ENCODE peak calls at places on chromosomes 16 and 17, in eight cellular contexts. One of them, this sample, is unnamed.

GRCh38 chr17:28033972-28034714 is 8.3 kb upstream of the NLK start:
- DNase-seq in HFFc6: peak; percentile 91
- DNase-seq in chondrocyte: no peak
- DNase-seq in heart left ventricle: no peak
- DNase-seq in D341Med: no peak
- DNase-seq in mammary epithelial cell: peak; percentile 39
- DNase-seq in AG08395: peak; percentile 72
- DNase-seq in activated T-cell treated with anti-CD3 and anti-CD28 coated beads, Interleukin-2, amount 50 U/mL, for 24 hours: no peak
- DNase-seq in this sample: peak; percentile 88

GRCh38 chr16:57266531-57267268 is 17.8 kb downstream of the PLLP start:
- DNase-seq in HFFc6: no peak
- DNase-seq in chondrocyte: no peak
- DNase-seq in heart left ventricle: no peak
- DNase-seq in D341Med: peak; percentile 5
- DNase-seq in mammary epithelial cell: no peak
- DNase-seq in AG08395: no peak
- DNase-seq in activated T-cell treated with anti-CD3 and anti-CD28 coated beads, Interleukin-2, amount 50 U/mL, for 24 hours: no peak
- DNase-seq in this sample: no peak

GRCh38 chr17:34420254-34420766 is 57.3 kb upstream of the CCL1 start:
- DNase-seq in HFFc6: peak; percentile 54
- DNase-seq in chondrocyte: no peak
- DNase-seq in heart left ventricle: peak; percentile 53
- DNase-seq in D341Med: peak; percentile 90
- DNase-seq in mammary epithelial cell: peak; percentile 26
- DNase-seq in AG08395: peak; percentile 78
- DNase-seq in activated T-cell treated with anti-CD3 and anti-CD28 coated beads, Interleukin-2, amount 50 U/mL, for 24 hours: peak; percentile 74
- DNase-seq in this sample: no peak

GRCh38 chr16:84568066-84568465 is 49.8 kb downstream of the COTL1 start:
- DNase-seq in HFFc6: no peak
- DNase-seq in chondrocyte: no peak
- DNase-seq in heart left ventricle: no peak
- DNase-seq in D341Med: no peak
- DNase-seq in mammary epithelial cell: no peak
- DNase-seq in AG08395: no peak
- DNase-seq in activated T-cell treated with anti-CD3 and anti-CD28 coated beads, Interleukin-2, amount 50 U/mL, for 24 hours: no peak
- DNase-seq in this sample: no peak

GRCh38 chr17:50822550-50822949 is 12.8 kb upstream of the WFIKKN2 start:
- DNase-seq in HFFc6: no peak
- DNase-seq in chondrocyte: no peak
- DNase-seq in heart left ventricle: no peak
- DNase-seq in D341Med: no peak
- DNase-seq in mammary epithelial cell: no peak
- DNase-seq in AG08395: no peak
- DNase-seq in activated T-cell treated with anti-CD3 and anti-CD28 coated beads, Interleukin-2, amount 50 U/mL, for 24 hours: no peak
- DNase-seq in this sample: no peak

GRCh38 chr16:56225013-56225742 is 33.9 kb downstream of the GNAO1 start:
- DNase-seq in HFFc6: no peak
- DNase-seq in chondrocyte: no peak
- DNase-seq in heart left ventricle: no peak
- DNase-seq in D341Med: no peak
- DNase-seq in mammary epithelial cell: no peak
- DNase-seq in AG08395: no peak
- DNase-seq in activated T-cell treated with anti-CD3 and anti-CD28 coated beads, Interleukin-2, amount 50 U/mL, for 24 hours: no peak
- DNase-seq in this sample: no peak

GRCh38 chr17:59777033-59777432 is 69.6 kb downstream of the VMP1 start:
- DNase-seq in HFFc6: no peak
- DNase-seq in chondrocyte: no peak
- DNase-seq in heart left ventricle: no peak
- DNase-seq in D341Med: no peak
- DNase-seq in mammary epithelial cell: no peak
- DNase-seq in AG08395: no peak
- DNase-seq in activated T-cell treated with anti-CD3 and anti-CD28 coated beads, Interleukin-2, amount 50 U/mL, for 24 hours: no peak
- DNase-seq in this sample: no peak

GRCh38 chr17:42472709-42473521 is 14.2 kb downstream of the ATP6V0A1 start:
- DNase-seq in HFFc6: peak; percentile 76
- DNase-seq in chondrocyte: no peak
- DNase-seq in heart left ventricle: no peak
- DNase-seq in D341Med: no peak
- DNase-seq in mammary epithelial cell: peak; percentile 19
- DNase-seq in AG08395: peak; percentile 70
- DNase-seq in activated T-cell treated with anti-CD3 and anti-CD28 coated beads, Interleukin-2, amount 50 U/mL, for 24 hours: no peak
- DNase-seq in this sample: peak; percentile 24

GRCh38 chr17:30372755-30373154 is 6.0 kb upstream of the CPD start:
- DNase-seq in HFFc6: peak; percentile 51
- DNase-seq in chondrocyte: no peak
- DNase-seq in heart left ventricle: no peak
- DNase-seq in D341Med: no peak
- DNase-seq in mammary epithelial cell: peak; percentile 93
- DNase-seq in AG08395: peak; percentile 42
- DNase-seq in activated T-cell treated with anti-CD3 and anti-CD28 coated beads, Interleukin-2, amount 50 U/mL, for 24 hours: peak; percentile 56
- DNase-seq in this sample: peak; percentile 92

GRCh38 chr17:48016112-48016511 is 21.5 kb downstream of the COPZ2 start:
- DNase-seq in HFFc6: no peak
- DNase-seq in chondrocyte: no peak
- DNase-seq in heart left ventricle: no peak
- DNase-seq in D341Med: peak; percentile 42
- DNase-seq in mammary epithelial cell: no peak
- DNase-seq in AG08395: no peak
- DNase-seq in activated T-cell treated with anti-CD3 and anti-CD28 coated beads, Interleukin-2, amount 50 U/mL, for 24 hours: no peak
- DNase-seq in this sample: no peak

GRCh38 chr16:2008631-2009301 is 855 bp downstream of the ZNF598 start:
- DNase-seq in HFFc6: no peak
- DNase-seq in chondrocyte: no peak
- DNase-seq in heart left ventricle: peak; percentile 32
- DNase-seq in D341Med: no peak
- DNase-seq in mammary epithelial cell: no peak
- DNase-seq in AG08395: peak; percentile 45
- DNase-seq in activated T-cell treated with anti-CD3 and anti-CD28 coated beads, Interleukin-2, amount 50 U/mL, for 24 hours: peak; percentile 62
- DNase-seq in this sample: no peak

GRCh38 chr17:56751145-56751743 is 82.5 kb downstream of the C17orf67 start:
- DNase-seq in HFFc6: peak; percentile 22
- DNase-seq in chondrocyte: no peak
- DNase-seq in heart left ventricle: no peak
- DNase-seq in D341Med: no peak
- DNase-seq in mammary epithelial cell: no peak
- DNase-seq in AG08395: no peak
- DNase-seq in activated T-cell treated with anti-CD3 and anti-CD28 coated beads, Interleukin-2, amount 50 U/mL, for 24 hours: no peak
- DNase-seq in this sample: no peak

GRCh38 chr17:35002876-35003551 is 22.7 kb downstream of the LIG3 start:
- DNase-seq in HFFc6: no peak
- DNase-seq in chondrocyte: no peak
- DNase-seq in heart left ventricle: peak; percentile 78
- DNase-seq in D341Med: no peak
- DNase-seq in mammary epithelial cell: peak; percentile 35
- DNase-seq in AG08395: no peak
- DNase-seq in activated T-cell treated with anti-CD3 and anti-CD28 coated beads, Interleukin-2, amount 50 U/mL, for 24 hours: no peak
- DNase-seq in this sample: no peak